ENCODE peak calls at places on chromosomes 12 and 14, in seven cellular contexts. One of them, this sample, is unnamed.

GRCh38 chr12:108690799-108691153 is 40.5 kb downstream of the CORO1C start:
- DNase-seq in SK-MEL-5: no peak
- DNase-seq in AG09309: no peak
- DNase-seq in activated T-cell treated with anti-CD3 and anti-CD28 coated beads for 48 hours: no peak
- DNase-seq in RWPE1: no peak
- DNase-seq in erythroblast: no peak
- DNase-seq in GDM1: no peak
- DNase-seq in this sample: no peak

GRCh38 chr14:55160989-55161388 is 30.4 kb downstream of the DLGAP5 start:
- DNase-seq in SK-MEL-5: peak
- DNase-seq in AG09309: peak
- DNase-seq in activated T-cell treated with anti-CD3 and anti-CD28 coated beads for 48 hours: no peak
- DNase-seq in RWPE1: peak
- DNase-seq in erythroblast: peak
- DNase-seq in GDM1: no peak
- DNase-seq in this sample: no peak

GRCh38 chr12:103665971-103666370 is 78.9 kb downstream of the STAB2 start:
- DNase-seq in SK-MEL-5: no peak
- DNase-seq in AG09309: no peak
- DNase-seq in activated T-cell treated with anti-CD3 and anti-CD28 coated beads for 48 hours: no peak
- DNase-seq in RWPE1: no peak
- DNase-seq in erythroblast: no peak
- DNase-seq in GDM1: no peak
- DNase-seq in this sample: no peak

GRCh38 chr12:92370828-92371227 is 225.2 kb upstream of the BTG1 start:
- DNase-seq in SK-MEL-5: no peak
- DNase-seq in AG09309: no peak
- DNase-seq in activated T-cell treated with anti-CD3 and anti-CD28 coated beads for 48 hours: no peak
- DNase-seq in RWPE1: no peak
- DNase-seq in erythroblast: no peak
- DNase-seq in GDM1: no peak
- DNase-seq in this sample: no peak

GRCh38 chr14:72812292-72812851 is 81.5 kb downstream of the DPF3 start:
- DNase-seq in SK-MEL-5: no peak
- DNase-seq in AG09309: no peak
- DNase-seq in activated T-cell treated with anti-CD3 and anti-CD28 coated beads for 48 hours: no peak
- DNase-seq in RWPE1: no peak
- DNase-seq in erythroblast: no peak
- DNase-seq in GDM1: no peak
- DNase-seq in this sample: no peak

GRCh38 chr12:1517007-1517406 is 77.4 kb downstream of the FBXL14 start:
- DNase-seq in SK-MEL-5: peak
- DNase-seq in AG09309: peak
- DNase-seq in activated T-cell treated with anti-CD3 and anti-CD28 coated beads for 48 hours: no peak
- DNase-seq in RWPE1: no peak
- DNase-seq in erythroblast: no peak
- DNase-seq in GDM1: no peak
- DNase-seq in this sample: peak

GRCh38 chr12:112971248-112971647 is 7.1 kb upstream of the OAS2 start:
- DNase-seq in SK-MEL-5: no peak
- DNase-seq in AG09309: no peak
- DNase-seq in activated T-cell treated with anti-CD3 and anti-CD28 coated beads for 48 hours: no peak
- DNase-seq in RWPE1: no peak
- DNase-seq in erythroblast: no peak
- DNase-seq in GDM1: peak
- DNase-seq in this sample: no peak

GRCh38 chr14:104593710-104594121 is 10.9 kb downstream of the TMEM179 start:
- DNase-seq in SK-MEL-5: no peak
- DNase-seq in AG09309: no peak
- DNase-seq in activated T-cell treated with anti-CD3 and anti-CD28 coated beads for 48 hours: no peak
- DNase-seq in RWPE1: no peak
- DNase-seq in erythroblast: no peak
- DNase-seq in GDM1: no peak
- DNase-seq in this sample: no peak

GRCh38 chr14:94424371-94424770 is 28.2 kb downstream of the SERPINA11 start:
- DNase-seq in SK-MEL-5: no peak
- DNase-seq in AG09309: no peak
- DNase-seq in activated T-cell treated with anti-CD3 and anti-CD28 coated beads for 48 hours: no peak
- DNase-seq in RWPE1: no peak
- DNase-seq in erythroblast: no peak
- DNase-seq in GDM1: no peak
- DNase-seq in this sample: no peak

GRCh38 chr14:89507926-89508460 is 91.0 kb upstream of the FOXN3 start:
- DNase-seq in SK-MEL-5: no peak
- DNase-seq in AG09309: no peak
- DNase-seq in activated T-cell treated with anti-CD3 and anti-CD28 coated beads for 48 hours: no peak
- DNase-seq in RWPE1: peak
- DNase-seq in erythroblast: no peak
- DNase-seq in GDM1: no peak
- DNase-seq in this sample: no peak

This sample was measured in amniotic stem cell.